ENCODE peak calls at places on chromosomes 3 and 15, in four cellular contexts. G is kidney epithelial cell, W is kidney glomerular epithelial cell, A is AG09309. K is an unnamed sample.

GRCh38 chr3:187714404-187714979 is 12.1 kb upstream of the RTP2 start:
- DNase-seq in G (peak), W (peak), A (no peak), K (peak)

GRCh38 chr3:193347507-193348501 is 30.7 kb downstream of the ATP13A5 start:
- DNase-seq in G (no peak), W (no peak), A (no peak), K (no peak)

GRCh38 chr3:49007771-49008528 is 759 bp downstream of the WDR6 start:
- DNase-seq in G (no peak), W (peak), A (no peak), K (peak)

GRCh38 chr3:175670572-175670971 is 811.4 kb downstream of the NAALADL2 start:
- DNase-seq in G (no peak), W (no peak), A (no peak), K (no peak)

GRCh38 chr15:28098766-28099554 is at the start of gene OCA2:
- DNase-seq in G (peak), W (no peak), A (no peak), K (no peak)

GRCh38 chr3:114660808-114661207 is 367.0 kb downstream of the TIGIT start:
- DNase-seq in G (no peak), W (no peak), A (no peak), K (no peak)

GRCh38 chr3:177358085-177358967 is 161.0 kb upstream of the TBL1XR1 start:
- DNase-seq in G (no peak), W (peak), A (no peak), K (peak)

GRCh38 chr3:147419062-147419701 is 10.0 kb downstream of the ZIC1 start:
- DNase-seq in G (no peak), W (no peak), A (no peak), K (no peak)

GRCh38 chr3:129046037-129046731 is 14.4 kb upstream of the GP9 start:
- DNase-seq in G (no peak), W (no peak), A (no peak), K (no peak)

GRCh38 chr3:154953538-154953937 is 126.6 kb upstream of the MME start:
- DNase-seq in G (no peak), W (no peak), A (no peak), K (no peak)

GRCh38 chr3:114451051-114451451 is 157.2 kb downstream of the TIGIT start:
- DNase-seq in G (no peak), W (no peak), A (no peak), K (no peak)

GRCh38 chr3:131883086-131883485 is 151.7 kb downstream of the CPNE4 start:
- DNase-seq in G (no peak), W (no peak), A (no peak), K (no peak)

GRCh38 chr15:96783746-96784145 is 453.2 kb downstream of the NR2F2 start:
- DNase-seq in G (no peak), W (no peak), A (no peak), K (no peak)

GRCh38 chr3:152193673-152194267 is 75.0 kb upstream of the MBNL1 start:
- DNase-seq in G (no peak), W (no peak), A (no peak), K (no peak)

GRCh38 chr15:36024066-36024465 is 478.1 kb upstream of the DPH6 start:
- DNase-seq in G (no peak), W (no peak), A (no peak), K (no peak)

GRCh38 chr3:72379500-72380187 is 468.6 kb downstream of the SHQ1 start:
- DNase-seq in G (no peak), W (no peak), A (no peak), K (no peak)

GRCh38 chr3:9168230-9168629 is 81.2 kb downstream of the SRGAP3 start:
- DNase-seq in G (no peak), W (no peak), A (no peak), K (no peak)

GRCh38 chr15:74958320-74958907 is 1.8 kb upstream of the RPP25 start:
- DNase-seq in G (no peak), W (peak), A (no peak), K (peak)

GRCh38 chr15:79849789-79850188 is 47.0 kb downstream of the MTHFS start:
- DNase-seq in G (no peak), W (no peak), A (no peak), K (no peak)

GRCh38 chr15:37220949-37221670 is 120.8 kb upstream of the MEIS2 start:
- DNase-seq in G (no peak), W (no peak), A (no peak), K (no peak)

GRCh38 chr3:103295974-103296570 is 861.3 kb downstream of the ZPLD1 start:
- DNase-seq in G (no peak), W (peak), A (peak), K (no peak)

GRCh38 chr15:70158309-70158995 is 60.7 kb upstream of the TLE3 start:
- DNase-seq in G (no peak), W (no peak), A (no peak), K (no peak)

GRCh38 chr3:120436523-120437050 is 14.2 kb downstream of the FSTL1 start:
- DNase-seq in G (no peak), W (peak), A (no peak), K (no peak)

GRCh38 chr15:29914441-29915053 is 92.3 kb upstream of the TJP1 start:
- DNase-seq in G (no peak), W (no peak), A (no peak), K (no peak)

GRCh38 chr3:36904641-36905040 is 40.2 kb downstream of the TRANK1 start:
- DNase-seq in G (no peak), W (peak), A (no peak), K (no peak)

GRCh38 chr3:66450389-66451022 is 50.3 kb downstream of the LRIG1 start:
- DNase-seq in G (no peak), W (peak), A (peak), K (peak)

GRCh38 chr15:38072007-38072506 is 137.6 kb downstream of the TMCO5A start:
- DNase-seq in G (no peak), W (no peak), A (no peak), K (no peak)

GRCh38 chr3:38647217-38647970 is 2.1 kb downstream of the SCN5A start:
- DNase-seq in G (no peak), W (no peak), A (no peak), K (no peak)

GRCh38 chr3:127964053-127964452 is 49.0 kb downstream of the KBTBD12 start:
- DNase-seq in G (no peak), W (no peak), A (no peak), K (no peak)

K was measured in tibial nerve.